ENCODE peak calls at places on chromosomes 1 and 21, in eight cellular contexts. M is sigmoid colon, R is transverse colon, Z is stomach, T is H1, O is breast epithelium, V is suprapubic skin, K is endothelial cell of umbilical vein. B is an unnamed sample. For H3K9me3, the result is how much of the 10 kb centered on the place peaks cover.

GRCh38 chr1:217333939-217334338 is 297.0 kb downstream of the GPATCH2 start:
- DNase-seq in M (no peak), R (peak), Z (no peak), T (peak), O (no peak), V (no peak), K (no peak), B (no peak)

GRCh38 chr1:115112496-115113375 is 23.4 kb upstream of the TSPAN2 start:
- DNase-seq in M (no peak), R (peak), Z (peak), T (peak), O (no peak), V (no peak), K (peak), B (peak)

GRCh38 chr21:36768496-36768895 is 69.6 kb downstream of the SIM2 start:
- DNase-seq in M (no peak), R (no peak), Z (no peak), T (no peak), O (no peak), V (no peak), K (no peak), B (no peak)

GRCh38 chr1:20194770-20195463 is 8.6 kb upstream of the PLA2G2C start:
- DNase-seq in M (peak), R (peak), Z (peak), T (peak), O (peak), V (no peak), K (peak), B (peak)

GRCh38 chr1:156460525-156460924 is 40.0 kb downstream of the MEF2D start:
- DNase-seq in M (no peak), R (no peak), Z (no peak), T (no peak), O (no peak), V (no peak), K (no peak), B (no peak)

GRCh38 chr1:186008920-186009737 is 274.9 kb downstream of the HMCN1 start:
- DNase-seq in M (no peak), R (no peak), Z (no peak), T (no peak), O (no peak), V (no peak), K (peak), B (no peak)

GRCh38 chr1:82614090-82614489 is 813.4 kb downstream of the ADGRL2 start:
- DNase-seq in M (no peak), R (no peak), Z (no peak), T (no peak), O (no peak), V (no peak), K (no peak), B (no peak)

GRCh38 chr1:236168716-236169429 is 26.5 kb downstream of the GPR137B start:
- DNase-seq in M (peak), R (no peak), Z (peak), T (peak), O (peak), V (no peak), K (peak), B (peak)

GRCh38 chr21:38311765-38312164 is 55.0 kb downstream of the KCNJ15 start:
- DNase-seq in M (no peak), R (no peak), Z (no peak), T (no peak), O (no peak), V (no peak), K (no peak), B (no peak)

GRCh38 chr1:211612786-211613107 is 33.8 kb upstream of the SLC30A1 start:
- DNase-seq in M (no peak), R (no peak), Z (no peak), T (no peak), O (no peak), V (no peak), K (no peak), B (no peak)

GRCh38 chr21:34128674-34129038 is 55.3 kb downstream of the MRPS6 start:
- DNase-seq in M (no peak), R (no peak), Z (no peak), T (no peak), O (no peak), V (no peak), K (no peak), B (no peak)

GRCh38 chr1:27163093-27163492 is 8.2 kb upstream of the SLC9A1 start:
- DNase-seq in M (no peak), R (no peak), Z (no peak), T (no peak), O (no peak), V (no peak), K (no peak), B (no peak)

GRCh38 chr1:70667771-70668170 is 256.7 kb downstream of the CTH start:
- DNase-seq in M (no peak), R (no peak), Z (no peak), T (no peak), O (no peak), V (no peak), K (no peak), B (no peak)

GRCh38 chr1:20657024-20657423 is 4.1 kb downstream of the DDOST start:
- DNase-seq in M (no peak), R (no peak), Z (no peak), T (no peak), O (no peak), V (no peak), K (no peak), B (no peak)

GRCh38 chr1:39154553-39155361 is 49.7 kb upstream of the MACF1 start:
- DNase-seq in M (peak), R (peak), Z (no peak), T (no peak), O (peak), V (no peak), K (peak), B (no peak)

GRCh38 chr1:18575620-18576019 is 55.0 kb upstream of the PAX7 start:
- DNase-seq in M (peak), R (peak), Z (peak), T (peak), O (no peak), V (no peak), K (peak), B (no peak)

GRCh38 chr1:53663525-53664300 is 75.3 kb downstream of the GLIS1 start:
- DNase-seq in M (no peak), R (no peak), Z (no peak), T (no peak), O (no peak), V (no peak), K (no peak), B (peak)

GRCh38 chr21:32803651-32804050 is 32.1 kb upstream of the PAXBP1 start:
- DNase-seq in M (no peak), R (no peak), Z (no peak), T (no peak), O (no peak), V (no peak), K (peak), B (no peak)

GRCh38 chr1:246592695-246593094 is 26.4 kb downstream of the CNST start:
- DNase-seq in M (no peak), R (no peak), Z (no peak), T (no peak), O (no peak), V (no peak), K (no peak), B (no peak)

GRCh38 chr1:177471244-177471643 is 300.5 kb downstream of the BRINP2 start:
- DNase-seq in M (no peak), R (no peak), Z (no peak), T (no peak), O (no peak), V (no peak), K (no peak), B (no peak)

GRCh38 chr1:157969693-157970485 is 23.6 kb upstream of the KIRREL1 start:
- DNase-seq in M (peak), R (peak), Z (no peak), T (peak), O (no peak), V (no peak), K (peak), B (no peak)

GRCh38 chr1:39130297-39130696 is 74.2 kb upstream of the MACF1 start:
- DNase-seq in M (no peak), R (no peak), Z (no peak), T (no peak), O (no peak), V (no peak), K (no peak), B (no peak)

GRCh38 chr1:175548774-175549173 is 194.6 kb downstream of the TNR start:
- DNase-seq in M (no peak), R (no peak), Z (no peak), T (no peak), O (no peak), V (no peak), K (peak), B (no peak)

GRCh38 chr1:218735436-218735835 is 390.3 kb downstream of the TGFB2 start:
- DNase-seq in M (no peak), R (no peak), Z (no peak), T (no peak), O (no peak), V (no peak), K (no peak), B (no peak)

GRCh38 chr1:109368464-109368863 is 29.3 kb downstream of the SORT1 start:
- DNase-seq in M (no peak), R (no peak), Z (no peak), T (no peak), O (no peak), V (no peak), K (no peak), B (no peak)

GRCh38 chr21:35614412-35614901 is 445.9 kb downstream of the SETD4 start:
- DNase-seq in M (no peak), R (no peak), Z (no peak), T (no peak), O (no peak), V (no peak), K (peak), B (no peak)

GRCh38 chr1:55284856-55285255 is 69.7 kb upstream of the USP24 start:
- DNase-seq in M (peak), R (no peak), Z (no peak), T (no peak), O (no peak), V (no peak), K (peak), B (no peak)

GRCh38 chr1:3425486-3426215 is 28.8 kb upstream of the ARHGEF16 start:
- DNase-seq in M (no peak), R (no peak), Z (no peak), T (no peak), O (no peak), V (no peak), K (no peak), B (no peak)

GRCh38 chr1:230130172-230130944 is 63.3 kb downstream of the GALNT2 start:
- DNase-seq in M (no peak), R (no peak), Z (no peak), T (no peak), O (no peak), V (no peak), K (no peak), B (peak)

GRCh38 chr1:81585371-81585770 is 215.4 kb upstream of the ADGRL2 start:
- DNase-seq in M (no peak), R (no peak), Z (no peak), T (no peak), O (no peak), V (no peak), K (peak), B (no peak)

GRCh38 chr21:44972301-44972814 is 32.5 kb downstream of the SLX9 start:
- DNase-seq in M (peak), R (no peak), Z (no peak), T (no peak), O (no peak), V (no peak), K (no peak), B (no peak)

GRCh38 chr1:43505077-43505780 is 25.5 kb upstream of the PTPRF start:
- DNase-seq in M (no peak), R (no peak), Z (no peak), T (peak), O (no peak), V (no peak), K (no peak), B (no peak)

GRCh38 chr1:192439373-192440025 is 122.7 kb downstream of the RGS21 start:
- DNase-seq in M (no peak), R (no peak), Z (no peak), T (no peak), O (no peak), V (no peak), K (peak), B (no peak)

GRCh38 chr1:167554028-167554779 is 642 bp upstream of the CREG1 start:
- DNase-seq in M (no peak), R (no peak), Z (no peak), T (peak), O (no peak), V (no peak), K (no peak), B (no peak)

GRCh38 chr1:44045064-44045463 is 13.8 kb upstream of the SLC6A9 start:
- DNase-seq in M (peak), R (no peak), Z (no peak), T (no peak), O (no peak), V (peak), K (no peak), B (no peak)

GRCh38 chr1:85406887-85407593 is 57.9 kb downstream of the DDAH1 start:
- DNase-seq in M (peak), R (peak), Z (peak), T (no peak), O (peak), V (no peak), K (peak), B (no peak)

GRCh38 chr1:12594966-12595838 is 22.8 kb downstream of the DHRS3 start:
- DNase-seq in M (peak), R (peak), Z (peak), T (peak), O (peak), V (no peak), K (peak), B (peak)

GRCh38 chr1:100134872-100135271 is 1.9 kb downstream of the TRMT13 start:
- DNase-seq in M (no peak), R (no peak), Z (no peak), T (no peak), O (no peak), V (no peak), K (no peak), B (no peak)

GRCh38 chr1:232142403-232143314 is 487.3 kb downstream of the SIPA1L2 start:
- DNase-seq in M (peak), R (peak), Z (no peak), T (no peak), O (peak), V (peak), K (peak), B (no peak)

GRCh38 chr1:35180776-35181374 is 12.1 kb downstream of the SFPQ start:
- DNase-seq in M (no peak), R (no peak), Z (no peak), T (no peak), O (no peak), V (no peak), K (no peak), B (no peak)
- TF ChIP-seq POLR2A in M (no peak), R (no peak), Z (no peak), T (peak), O (no peak), V (no peak), K (peak), B (no peak)

DNA sequence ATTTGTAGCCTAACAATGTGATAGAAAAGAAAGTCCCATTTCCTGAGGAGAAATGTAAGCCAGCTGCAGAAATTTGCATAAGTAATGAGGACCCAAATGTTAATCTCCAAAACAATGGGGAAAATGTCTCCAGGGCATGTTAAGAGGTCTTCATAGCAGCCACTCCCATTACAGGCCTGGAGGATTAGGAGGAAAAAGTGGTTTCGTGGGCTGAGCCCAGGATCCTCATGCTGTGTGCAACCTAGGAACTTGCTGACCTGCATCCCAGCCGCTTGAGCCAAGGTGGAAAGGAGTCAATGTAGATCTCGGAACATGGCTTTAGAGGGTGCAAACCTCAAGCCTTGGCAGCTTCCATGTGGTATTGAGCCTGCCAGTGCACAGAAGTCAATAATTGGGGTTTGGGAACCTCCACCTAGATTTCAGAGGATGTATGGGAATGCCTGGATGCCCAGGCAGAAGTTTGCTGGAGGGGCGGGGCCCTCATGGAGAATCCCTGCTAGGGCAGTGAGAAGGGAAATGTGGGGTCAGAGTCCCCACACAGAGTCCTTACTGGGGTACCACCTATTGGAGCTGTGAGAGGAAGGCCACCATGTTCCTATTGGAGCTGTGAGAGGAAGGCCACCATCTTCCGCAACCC is 14.2 kb upstream of the F13B start:
- DNase-seq in M (no peak), R (no peak), Z (no peak), T (no peak), O (no peak), V (no peak), K (no peak), B (no peak)
- H3K9me3 ChIP-seq in M (under half), R (under half), Z (under half), T (under half), O (under half), V (under half), K (under half), B (under half)

GRCh38 chr1:151048645-151049032 is 1.1 kb downstream of the C1orf56 start:
- DNase-seq in M (no peak), R (no peak), Z (no peak), T (no peak), O (no peak), V (no peak), K (no peak), B (no peak)

GRCh38 chr1:151050051-151050688 is 2.6 kb downstream of the C1orf56 start:
- DNase-seq in M (no peak), R (no peak), Z (no peak), T (no peak), O (no peak), V (no peak), K (no peak), B (no peak)

GRCh38 chr1:151049458-151049857 is 1.9 kb downstream of the C1orf56 start:
- DNase-seq in M (no peak), R (no peak), Z (no peak), T (no peak), O (no peak), V (no peak), K (no peak), B (no peak)

GRCh38 chr1:151047591-151047924 is at the start of gene C1orf56:
- DNase-seq in M (peak), R (peak), Z (peak), T (peak), O (no peak), V (no peak), K (peak), B (peak)

DNA sequence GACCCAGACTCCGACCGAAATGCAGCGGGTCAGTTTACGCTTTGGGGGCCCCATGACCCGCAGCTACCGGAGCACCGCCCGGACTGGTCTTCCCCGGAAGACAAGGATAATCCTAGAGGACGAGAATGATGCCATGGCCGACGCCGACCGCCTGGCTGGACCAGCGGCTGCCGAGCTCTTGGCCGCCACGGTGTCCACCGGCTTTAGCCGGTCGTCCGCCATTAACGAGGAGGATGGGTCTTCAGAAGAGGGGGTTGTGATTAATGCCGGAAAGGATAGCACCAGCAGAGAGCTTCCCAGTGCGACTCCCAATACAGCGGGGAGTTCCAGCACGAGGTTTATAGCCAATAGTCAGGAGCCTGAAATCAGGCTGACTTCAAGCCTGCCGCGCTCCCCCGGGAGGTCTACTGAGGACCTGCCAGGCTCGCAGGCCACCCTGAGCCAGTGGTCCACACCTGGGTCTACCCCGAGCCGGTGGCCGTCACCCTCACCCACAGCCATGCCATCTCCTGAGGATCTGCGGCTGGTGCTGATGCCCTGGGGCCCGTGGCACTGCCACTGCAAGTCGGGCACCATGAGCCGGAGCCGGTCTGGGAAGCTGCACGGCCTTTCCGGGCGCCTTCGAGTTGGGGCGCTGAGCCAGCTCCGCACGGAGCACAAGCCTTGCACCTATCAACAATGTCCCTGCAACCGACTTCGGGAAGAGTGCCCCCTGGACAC is 534 bp downstream of the C1orf56 start:
- DNase-seq in M (peak), R (peak), Z (peak), T (peak), O (peak), V (peak), K (peak), B (peak)
- TF ChIP-seq POLR2AphosphoS5 in M (peak), R (peak), Z (peak), T (peak), O (peak), V (peak), K (peak), B (peak)

DNA sequence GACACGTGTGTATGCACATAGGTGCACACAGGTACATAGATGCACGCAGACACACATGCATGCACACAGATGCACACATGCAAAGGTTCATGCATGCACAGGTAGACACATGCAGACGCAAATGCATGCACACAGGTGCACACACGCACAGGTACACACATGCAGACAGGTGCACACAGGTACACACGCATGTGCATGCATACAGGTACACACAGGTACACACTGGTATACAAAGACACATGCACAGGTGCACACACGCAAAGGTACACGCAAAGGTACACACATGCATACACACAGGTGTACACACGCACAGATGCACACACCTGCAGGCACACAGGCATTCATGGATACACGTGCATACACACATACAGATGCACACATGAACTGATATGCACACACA is 8.8 kb downstream of the NOC2L start:
- DNase-seq in M (no peak), R (no peak), Z (no peak), T (no peak), O (no peak), V (no peak), K (no peak), B (no peak)
- TF ChIP-seq POLR2A in M (no peak), R (no peak), Z (no peak), T (no peak), O (no peak), V (no peak), K (no peak), B (no peak)

DNA sequence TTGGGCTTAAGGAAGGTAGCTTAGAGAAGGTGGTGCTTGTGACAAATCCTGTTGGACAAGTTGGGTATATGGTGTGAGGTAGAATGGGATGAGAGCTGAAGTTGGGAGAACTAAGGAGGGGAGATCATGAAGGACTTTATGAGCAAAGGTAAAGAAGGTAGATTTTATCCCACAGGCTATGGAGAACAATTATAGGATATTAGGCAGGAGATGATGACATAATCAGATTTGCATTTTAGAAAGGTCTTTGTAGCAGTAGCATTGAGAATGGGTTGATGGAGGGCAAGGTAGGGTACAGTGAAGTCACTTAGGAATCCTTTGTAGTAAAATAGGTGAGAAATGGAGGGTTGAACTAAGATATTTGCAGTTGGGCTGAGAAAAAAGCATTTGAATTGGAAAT is 14.9 kb upstream of the TCHH start:
- DNase-seq in M (no peak), R (no peak), Z (no peak), T (no peak), O (no peak), V (no peak), K (no peak), B (no peak)
- H3K9me3 ChIP-seq in M (under half), R (under half), Z (under half), T (half or more), O (under half), V (under half), K (under half), B (under half)

GRCh38 chr1:41677586-41677985 is 193.1 kb upstream of the EDN2 start:
- DNase-seq in M (no peak), R (no peak), Z (no peak), T (no peak), O (no peak), V (no peak), K (no peak), B (peak)
- TF ChIP-seq POLR2AphosphoS5 in M (no peak), R (no peak), Z (no peak), T (no peak), O (peak), V (no peak), K (no peak), B (no peak)